ENCODE peak calls at places on chromosomes 1 and 21, in eight cellular contexts. B is IMR-90, L is left lung, W is psoas muscle, V is heart right ventricle, Y is HCT116, U is heart left ventricle, T is Peyer's patch. F is an unnamed sample.

GRCh38 chr1:43379476-43379875 is 10.1 kb downstream of the MED8 start:
- DNase-seq in U (no peak), L (no peak), B (no peak), W (no peak), T (no peak), Y (no peak), V (no peak), F (no peak)

GRCh38 chr1:232096751-232097150 is 470.2 kb downstream of the DISC1 start:
- DNase-seq in Y (no peak), L (no peak), U (no peak), B (no peak), T (no peak), V (no peak), W (no peak), F (no peak)

GRCh38 chr1:190858140-190858539 is 380.5 kb upstream of the BRINP3 start:
- DNase-seq in V (no peak), Y (no peak), W (no peak), U (no peak), B (no peak), T (no peak), L (no peak), F (no peak)

GRCh38 chr1:197781998-197782718 is 6.9 kb upstream of the DENND1B start:
- DNase-seq in B (peak; percentile 75), Y (no peak), V (no peak), W (no peak), L (no peak), U (no peak), T (no peak), F (no peak)

GRCh38 chr1:36156329-36157114 is 562 bp downstream of the MAP7D1 start:
- DNase-seq in T (peak; percentile 81), Y (no peak), V (peak; percentile 85), U (peak; percentile 86), B (peak; percentile 47), W (peak; percentile 82), L (peak; percentile 91), F (peak; percentile 67)

GRCh38 chr1:70497152-70497551 is 86.1 kb downstream of the CTH start:
- DNase-seq in W (no peak), T (no peak), U (no peak), B (no peak), Y (no peak), L (no peak), V (no peak), F (no peak)

GRCh38 chr1:71919812-71920509 is 362.4 kb downstream of the NEGR1 start:
- DNase-seq in V (no peak), B (no peak), L (no peak), T (no peak), Y (no peak), U (no peak), W (no peak), F (no peak)

GRCh38 chr1:39895731-39896480 is 5.8 kb downstream of the MYCL start:
- DNase-seq in W (no peak), L (no peak), Y (no peak), T (peak; percentile 18), U (no peak), B (no peak), V (no peak), F (no peak)

GRCh38 chr21:33441489-33442477 is 38.0 kb downstream of the TMEM50B start:
- DNase-seq in T (peak; percentile 80), U (peak; percentile 80), Y (no peak), V (peak; percentile 85), B (peak; percentile 94), L (no peak), W (peak; percentile 67), F (no peak)

GRCh38 chr1:39625009-39625408 is 14.4 kb downstream of the HEYL start:
- DNase-seq in T (no peak), U (no peak), B (no peak), W (peak; percentile 57), Y (no peak), V (no peak), L (no peak), F (no peak)

GRCh38 chr1:222225171-222225570 is 322.7 kb downstream of the HHIPL2 start:
- DNase-seq in Y (no peak), B (peak; percentile 18), W (no peak), T (no peak), V (no peak), L (no peak), U (no peak), F (no peak)

GRCh38 chr21:42269382-42269781 is 45.8 kb downstream of the TFF3 start:
- DNase-seq in Y (no peak), W (peak; percentile 30), V (no peak), T (no peak), L (peak; percentile 65), B (no peak), U (no peak), F (no peak)

GRCh38 chr1:216193839-216194443 is 229.3 kb downstream of the USH2A start:
- DNase-seq in W (no peak), L (no peak), B (no peak), V (no peak), U (no peak), Y (no peak), T (no peak), F (no peak)

GRCh38 chr1:247487057-247487456 is 29.2 kb upstream of the OR2B11 start:
- DNase-seq in W (no peak), T (peak; percentile 63), V (no peak), L (no peak), Y (peak; percentile 26), U (no peak), B (peak; percentile 34), F (no peak)

GRCh38 chr21:30268608-30269197 is 14.0 kb downstream of the KRTAP24-1 start:
- DNase-seq in L (no peak), Y (no peak), T (no peak), W (no peak), U (no peak), B (no peak), V (no peak), F (no peak)

GRCh38 chr1:19042675-19043578 is 86.5 kb upstream of the IFFO2 start:
- DNase-seq in Y (no peak), L (peak; percentile 52), U (no peak), B (no peak), W (no peak), T (peak; percentile 14), V (no peak), F (peak; percentile 28)

GRCh38 chr1:236833593-236833992 is 38.5 kb downstream of the MTR start:
- DNase-seq in W (no peak), L (no peak), B (no peak), U (no peak), V (no peak), T (no peak), Y (no peak), F (no peak)

GRCh38 chr1:119010201-119010600 is 22.1 kb upstream of the TBX15 start:
- DNase-seq in W (no peak), T (no peak), L (no peak), B (peak; percentile 4), U (no peak), Y (no peak), V (no peak), F (no peak)

GRCh38 chr1:180264595-180264994 is 34.5 kb downstream of the LHX4 start:
- DNase-seq in V (no peak), L (no peak), W (no peak), Y (no peak), B (no peak), T (no peak), U (no peak), F (no peak)

GRCh38 chr1:203629509-203630082 is 3.0 kb downstream of the ATP2B4 start:
- DNase-seq in B (peak; percentile 52), U (peak; percentile 81), Y (no peak), W (peak; percentile 82), T (peak; percentile 88), V (peak; percentile 71), L (peak; percentile 91), F (no peak)

GRCh38 chr1:9009438-9010366 is 16.5 kb downstream of the SLC2A7 start:
- DNase-seq in L (peak; percentile 85), B (peak; percentile 28), Y (no peak), W (no peak), U (no peak), T (peak; percentile 63), V (no peak), F (no peak)

GRCh38 chr1:200895448-200895799 is 724 bp downstream of the INAVA start:
- DNase-seq in U (no peak), L (no peak), T (no peak), B (no peak), Y (no peak), V (no peak), W (no peak), F (no peak)

GRCh38 chr1:200895801-200896570 is 1.3 kb downstream of the INAVA start:
- DNase-seq in U (no peak), B (no peak), V (no peak), W (no peak), T (no peak), L (no peak), Y (no peak), F (no peak)

GRCh38 chr1:200893411-200893901 is 1.2 kb upstream of the INAVA start:
- DNase-seq in L (no peak), W (no peak), B (no peak), V (no peak), U (no peak), Y (no peak), T (no peak), F (no peak)

GRCh38 chr1:200896571-200897187 is 2.0 kb downstream of the INAVA start:
- DNase-seq in L (peak; percentile 83), B (no peak), W (no peak), V (no peak), T (peak; percentile 92), U (no peak), Y (peak; percentile 54), F (no peak)

GRCh38 chr1:200894712-200895447 is at the start of gene INAVA:
- DNase-seq in U (no peak), W (no peak), L (peak; percentile 82), Y (peak; percentile 53), T (peak; percentile 86), B (no peak), V (no peak), F (no peak)
- TF ChIP-seq CTCF in U (no peak), W (no peak), L (no peak), Y (peak; percentile 38), T (no peak), B (no peak), V (no peak), F (no peak)

GRCh38 chr1:226994357-226995063 is 54.4 kb downstream of the COQ8A start:
- DNase-seq in B (no peak), W (peak; percentile 35), T (no peak), L (no peak), U (no peak), V (no peak), Y (no peak), F (no peak)
- H3K4me3 ChIP-seq in B (no peak overlapping the region), W (no peak overlapping the region), T (no peak overlapping the region), L (no peak overlapping the region), U (no peak overlapping the region), V (no peak overlapping the region), Y (no peak overlapping the region), F (no peak overlapping the region)

DNA sequence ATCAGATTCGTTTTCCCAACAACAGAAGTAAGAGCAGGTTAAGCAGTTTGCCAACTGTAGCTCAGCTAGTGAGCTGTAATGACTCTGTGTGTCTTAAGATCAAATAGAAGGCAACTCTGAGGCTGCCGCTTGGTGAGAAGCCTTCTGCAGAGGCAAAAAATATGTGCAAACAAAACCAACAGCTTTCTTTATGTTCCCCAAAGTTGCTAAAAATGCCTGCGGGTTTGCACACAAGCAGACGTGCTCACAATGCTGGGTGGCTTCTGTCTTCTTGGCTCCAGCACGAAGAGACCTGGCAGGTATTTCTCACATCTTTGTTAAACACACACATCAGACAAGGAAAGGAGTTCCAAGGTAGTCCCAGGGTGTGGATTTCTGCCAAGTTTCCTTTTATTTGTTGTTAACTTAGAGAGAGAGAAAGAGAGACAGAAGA is 158.9 kb upstream of the JUN start:
- DNase-seq in V (no peak), L (no peak), U (no peak), T (no peak), W (no peak), B (no peak), Y (no peak), F (no peak)
- H3K27ac ChIP-seq in V (no peak overlapping the region), L (no peak overlapping the region), U (no peak overlapping the region), T (peak overlapping the region; percentile 61), W (no peak overlapping the region), B (no peak overlapping the region), Y (no peak overlapping the region), F (no peak overlapping the region)

GRCh38 chr1:206935491-206936067 is 10.7 kb downstream of the PIGR start:
- DNase-seq in Y (no peak), U (no peak), W (no peak), T (no peak), L (peak; percentile 88), V (no peak), B (peak; percentile 7), F (no peak)
- TF ChIP-seq CTCF in Y (peak; percentile 87), U (peak; percentile 45), W (peak; percentile 29), T (peak; percentile 72), L (peak; percentile 38), V (peak; percentile 40), B (peak; percentile 61), F (no peak)

F was measured in dorsolateral prefrontal cortex.